ENCODE peak calls at places on chromosomes 4 and X, in six cellular contexts. E, G, F, J, N and D are unnamed samples.

GRCh38 chr4:149175549-149175948 is 640.1 kb downstream of the IQCM start:
- DNase-seq in N (no peak), E (no peak), G (no peak), F (no peak), J (no peak), D (no peak)

GRCh38 chrX:53065066-53065465 is 16.5 kb downstream of the GPR173 start:
- DNase-seq in G (no peak), N (no peak), F (no peak), E (no peak), J (no peak), D (no peak)

GRCh38 chr4:145954924-145955339 is 16.3 kb upstream of the ZNF827 start:
- DNase-seq in E (no peak), F (no peak), G (no peak), J (no peak), N (no peak), D (no peak)

GRCh38 chr4:165378763-165379631 is at the start of gene CPE:
- DNase-seq in G (peak; percentile 82), N (peak; percentile 81), F (no peak), E (peak; percentile 77), J (peak; percentile 46), D (peak; percentile 72)

GRCh38 chrX:129360175-129360574 is 163.1 kb downstream of the SMARCA1 start:
- DNase-seq in N (no peak), F (no peak), J (no peak), G (no peak), E (peak; percentile 29), D (peak; percentile 37)

GRCh38 chr4:86593726-86594558 is at the start of gene PTPN13:
- DNase-seq in E (peak; percentile 95), N (peak; percentile 99), J (peak; percentile 96), G (peak; percentile 99), F (peak; percentile 98), D (peak; percentile 98)

GRCh38 chrX:152912121-152912520 is 14.3 kb downstream of the ZNF185 start:
- DNase-seq in J (no peak), G (no peak), E (no peak), N (no peak), F (no peak), D (no peak)

GRCh38 chrX:45771560-45772340 is 571.1 kb upstream of the DIPK2B start:
- DNase-seq in G (no peak), E (peak; percentile 56), J (no peak), N (no peak), F (no peak), D (peak; percentile 47)

GRCh38 chr4:169236901-169237626 is 33.7 kb downstream of the SH3RF1 start:
- DNase-seq in F (peak; percentile 78), N (no peak), J (no peak), G (no peak), E (no peak), D (no peak)

GRCh38 chrX:149570668-149571067 is 16.6 kb downstream of the MAGEA9B start:
- DNase-seq in N (no peak), G (no peak), F (no peak), E (no peak), J (no peak), D (no peak)

GRCh38 chr4:181870326-181870725 is 372.9 kb upstream of the TENM3 start:
- DNase-seq in N (no peak), E (no peak), F (no peak), J (no peak), G (no peak), D (no peak)

GRCh38 chr4:74623041-74623440 is 171.3 kb downstream of the BTC start:
- DNase-seq in N (no peak), E (peak; percentile 16), F (no peak), G (no peak), J (no peak), D (no peak)

GRCh38 chr4:122279670-122280069 is 99.1 kb upstream of the ADAD1 start:
- DNase-seq in N (no peak), E (no peak), G (no peak), J (no peak), F (no peak), D (no peak)

DNA sequence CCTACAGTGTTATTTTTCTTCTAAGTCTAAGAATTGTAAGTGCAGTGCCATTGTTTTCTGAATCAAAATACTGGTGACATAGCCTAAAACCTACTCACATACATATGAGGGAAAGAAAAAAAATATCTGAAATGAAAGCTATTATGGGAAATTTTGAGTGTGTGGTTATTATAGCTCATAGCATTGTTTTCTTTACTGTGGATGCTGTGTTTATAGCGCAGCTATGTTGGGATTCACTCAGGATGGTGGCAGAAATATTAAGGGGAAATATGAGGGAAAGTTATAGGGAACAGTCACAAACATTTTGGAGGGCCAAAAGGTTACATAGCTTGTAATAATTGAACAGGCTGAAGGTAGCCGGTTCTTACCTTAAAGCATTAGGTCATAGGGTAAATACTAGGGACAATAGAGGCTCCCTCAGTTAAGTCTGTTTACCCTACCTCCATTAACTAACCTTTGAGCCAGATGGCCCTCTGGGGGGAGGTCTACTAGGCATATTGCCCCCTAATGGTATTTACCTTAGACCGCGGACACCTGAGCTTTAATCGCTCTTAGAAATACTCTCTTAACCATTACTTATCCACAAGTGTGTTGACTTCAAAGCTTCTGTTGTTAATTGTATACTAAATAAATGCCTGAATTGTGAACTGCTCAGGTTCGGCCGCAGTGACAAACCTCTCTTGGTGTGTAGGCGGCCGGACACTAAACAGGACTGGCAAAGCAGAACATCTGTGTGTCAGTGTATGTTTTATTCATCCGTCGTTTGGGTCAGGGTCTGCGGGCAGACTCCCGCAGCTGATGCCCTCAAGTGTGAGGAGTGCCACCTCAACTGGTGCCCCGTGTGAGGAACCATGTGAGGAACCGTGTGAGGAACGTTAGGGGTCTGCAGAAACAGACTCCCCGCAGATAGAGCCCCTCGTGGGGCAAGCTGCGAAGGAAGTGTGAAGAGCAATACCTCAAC is 21.3 kb upstream of the SULT1B1 start:
- DNase-seq in G (no peak), F (no peak), E (no peak), N (no peak), J (no peak), D (no peak)
- TF ChIP-seq EP300 in G (no peak), F (no peak), E (no peak), N (no peak), J (no peak), D (no peak)

DNA sequence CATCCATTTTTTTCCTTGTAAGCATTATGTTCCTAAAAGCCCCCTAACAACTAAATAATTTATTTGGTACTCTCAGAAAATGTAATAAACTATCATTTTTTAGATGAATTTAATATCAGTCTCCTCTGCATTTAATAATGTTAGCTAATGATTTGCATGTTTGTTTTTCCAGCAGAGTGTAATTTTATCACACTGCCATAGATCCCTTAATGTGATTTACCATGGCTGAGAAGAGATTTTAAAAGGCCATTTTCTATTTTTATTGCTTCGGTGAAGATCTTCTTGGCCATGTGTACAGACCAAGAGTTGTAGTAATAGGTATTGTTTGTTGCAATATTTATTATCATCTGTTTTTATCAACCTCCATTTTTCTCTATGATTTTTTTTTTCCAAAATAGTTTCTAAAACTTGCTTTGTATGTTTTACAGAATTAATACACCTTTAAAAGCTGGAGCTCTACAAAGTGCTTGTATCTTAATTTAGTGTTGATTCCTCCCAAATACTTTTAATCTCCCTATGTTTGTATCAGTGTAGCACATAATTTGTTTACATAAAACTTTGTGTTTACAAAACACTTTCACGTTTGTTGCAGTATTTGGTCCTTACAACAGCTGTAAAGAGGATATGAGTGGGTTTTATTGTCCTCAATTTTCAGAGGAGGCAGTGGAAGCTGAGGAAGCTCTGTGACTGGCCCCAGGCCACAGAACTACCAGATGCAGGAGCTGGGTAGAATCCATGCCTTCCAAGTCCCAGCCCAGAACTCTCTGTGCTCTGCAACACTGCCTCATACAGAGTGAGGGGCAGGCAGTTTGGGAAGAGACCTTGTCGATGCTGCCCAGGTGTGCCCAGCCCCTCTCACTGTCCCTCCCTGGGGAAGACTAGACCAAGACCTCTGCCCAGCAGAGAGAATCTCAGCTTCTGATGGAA is 58.1 kb downstream of the FAM114A1 start:
- DNase-seq in E (no peak), G (peak; percentile 71), J (no peak), N (no peak), F (no peak), D (no peak)
- H3K36me3 ChIP-seq in E (peaks cover 10% of the 10 kb centered on the region), G (no peaks in the 10 kb centered on the region), J (peaks cover 80% of the 10 kb centered on the region), N (no peaks in the 10 kb centered on the region), F (peaks cover 79% of the 10 kb centered on the region), D (peaks cover 22% of the 10 kb centered on the region)

GRCh38 chr4:3010577-3010976 is 47.2 kb downstream of the GRK4 start:
- DNase-seq in J (no peak), E (no peak), G (no peak), F (no peak), N (no peak), D (no peak)

GRCh38 chr4:3009422-3009821 is 46.1 kb downstream of the GRK4 start:
- DNase-seq in E (no peak), N (no peak), F (no peak), G (no peak), J (no peak), D (no peak)

GRCh38 chr4:3011456-3012220 is 48.3 kb downstream of the GRK4 start:
- DNase-seq in E (no peak), F (no peak), G (no peak), J (no peak), N (no peak), D (no peak)

GRCh38 chr4:3010998-3011397 is 47.6 kb downstream of the GRK4 start:
- DNase-seq in N (no peak), J (no peak), G (no peak), E (no peak), F (no peak), D (no peak)

GRCh38 chr4:3007724-3008123 is 44.4 kb downstream of the GRK4 start:
- DNase-seq in F (no peak), J (no peak), E (no peak), N (no peak), G (no peak), D (no peak)
- H3K27ac ChIP-seq in F (no peak overlapping the region), J (no peak overlapping the region), E (no peak overlapping the region), N (no peak overlapping the region), G (no peak overlapping the region), D (no peak overlapping the region)

GRCh38 chr4:184420881-184421416 is 53.4 kb downstream of the IRF2 start:
- DNase-seq in F (no peak), N (no peak), E (no peak), G (no peak), J (no peak), D (no peak)
- TF ChIP-seq EP300 in F (no peak), N (no peak), E (no peak), G (no peak), J (no peak), D (no peak)

GRCh38 chr4:739569-739968 is 33.9 kb downstream of the PCGF3 start:
- DNase-seq in J (no peak), F (no peak), E (no peak), G (no peak), N (no peak), D (no peak)
- H3K36me3 ChIP-seq in J (peaks cover 95% of the 10 kb centered on the region), F (peaks cover 85% of the 10 kb centered on the region), E (peaks cover 30% of the 10 kb centered on the region), G (peaks cover 24% of the 10 kb centered on the region), N (no peaks in the 10 kb centered on the region), D (peaks cover 83% of the 10 kb centered on the region)

GRCh38 chr4:124903995-124904722 is 191.6 kb upstream of the ANKRD50 start:
- DNase-seq in N (peak; percentile 20), G (no peak), F (no peak), E (no peak), J (no peak), D (peak; percentile 62)
- H3K27ac ChIP-seq in N (no peak overlapping the region), G (peak overlapping the region; percentile 41), F (peak overlapping the region; percentile 26), E (peak overlapping the region; percentile 33), J (peak overlapping the region; percentile 50), D (peak overlapping the region; percentile 48)

DNA sequence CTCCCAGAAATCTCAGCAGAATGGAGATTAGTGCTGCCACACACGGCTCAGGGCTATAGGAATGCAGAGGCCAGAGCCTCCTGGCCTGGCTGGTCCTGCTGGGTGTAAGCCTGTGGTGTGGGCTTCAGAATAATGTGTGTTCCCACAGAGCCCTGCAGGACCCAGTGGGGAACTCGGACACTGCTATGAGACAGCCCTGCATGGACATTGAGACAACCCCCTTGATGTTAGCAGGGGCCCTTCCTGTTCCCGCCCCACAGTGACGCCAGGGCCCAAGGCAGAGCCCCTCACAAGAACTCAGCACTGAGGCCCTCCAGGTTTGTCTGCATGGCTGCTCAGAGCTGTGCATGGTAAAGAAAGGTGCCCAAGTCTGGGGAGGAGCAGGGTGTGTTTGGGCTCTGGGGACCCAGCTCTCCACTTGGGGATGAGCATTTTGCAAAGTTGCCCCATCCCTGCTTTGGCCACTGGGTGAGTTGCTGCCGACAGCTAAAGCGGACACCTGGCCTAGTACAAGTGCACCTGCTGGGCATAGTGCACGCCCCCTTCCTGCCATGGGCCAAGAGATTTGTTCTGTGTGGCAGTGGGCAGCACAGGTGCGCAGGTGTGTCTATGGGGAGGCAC is 1.9 kb upstream of the MXD4 start:
- DNase-seq in F (no peak), N (peak; percentile 30), J (no peak), E (no peak), G (peak; percentile 64), D (no peak)
- TF ChIP-seq EP300 in F (no peak), N (no peak), J (no peak), E (no peak), G (no peak), D (no peak)